ENCODE peak calls at places on chromosomes 11 and 22, in four cellular contexts. One of them, this sample, is unnamed.

GRCh38 chr11:12556155-12556554 is 118.1 kb upstream of the TEAD1 start:
- DNase-seq in HCT116: no peak
- DNase-seq in HepG2: no peak
- DNase-seq in K562: no peak
- DNase-seq in this sample: peak; percentile 47

GRCh38 chr11:91160661-91161060 is 937.8 kb upstream of the CHORDC1 start:
- DNase-seq in K562: no peak
- DNase-seq in HepG2: no peak
- DNase-seq in HCT116: no peak
- DNase-seq in this sample: no peak

GRCh38 chr11:38867338-38867737 is 2269.3 kb upstream of the RAG2 start:
- DNase-seq in HepG2: no peak
- DNase-seq in HCT116: no peak
- DNase-seq in K562: no peak
- DNase-seq in this sample: no peak

GRCh38 chr11:30741039-30741550 is 154.9 kb upstream of the MPPED2 start:
- DNase-seq in K562: no peak
- DNase-seq in HepG2: peak; percentile 13
- DNase-seq in HCT116: no peak
- DNase-seq in this sample: no peak

GRCh38 chr11:3835752-3836151 is 5.0 kb downstream of the RHOG start:
- DNase-seq in K562: no peak
- DNase-seq in HCT116: no peak
- DNase-seq in HepG2: no peak
- DNase-seq in this sample: no peak

GRCh38 chr11:15607361-15608036 is 492.8 kb downstream of the INSC start:
- DNase-seq in HCT116: no peak
- DNase-seq in HepG2: no peak
- DNase-seq in K562: no peak
- DNase-seq in this sample: no peak

GRCh38 chr11:59812220-59812619 is 1.6 kb upstream of the MRPL16 start:
- DNase-seq in K562: no peak
- DNase-seq in HepG2: no peak
- DNase-seq in HCT116: no peak
- DNase-seq in this sample: no peak

GRCh38 chr11:122851366-122852011 is 13.2 kb downstream of the CRTAM start:
- DNase-seq in HCT116: no peak
- DNase-seq in HepG2: no peak
- DNase-seq in K562: no peak
- DNase-seq in this sample: no peak

GRCh38 chr22:43890901-43891331 is 897 bp downstream of the PNPLA5 start:
- DNase-seq in HCT116: no peak
- DNase-seq in K562: no peak
- DNase-seq in HepG2: no peak
- DNase-seq in this sample: no peak

GRCh38 chr22:39724390-39724789 is 153.8 kb downstream of the CACNA1I start:
- DNase-seq in K562: peak; percentile 48
- DNase-seq in HCT116: peak; percentile 32
- DNase-seq in HepG2: no peak
- DNase-seq in this sample: no peak

GRCh38 chr22:38465673-38466490 is 2.0 kb upstream of the KDELR3 start:
- DNase-seq in K562: no peak
- DNase-seq in HCT116: no peak
- DNase-seq in HepG2: no peak
- DNase-seq in this sample: no peak

GRCh38 chr22:37920131-37920530 is 14.0 kb downstream of the MICALL1 start:
- DNase-seq in K562: no peak
- DNase-seq in HCT116: no peak
- DNase-seq in HepG2: no peak
- DNase-seq in this sample: no peak

GRCh38 chr11:111992456-111992855 is 32.8 kb upstream of the DLAT start:
- DNase-seq in HepG2: no peak
- DNase-seq in K562: no peak
- DNase-seq in HCT116: no peak
- DNase-seq in this sample: no peak

GRCh38 chr22:22214819-22215329 is 29.7 kb upstream of the VPREB1 start:
- DNase-seq in HepG2: peak; percentile 65
- DNase-seq in K562: no peak
- DNase-seq in HCT116: no peak
- DNase-seq in this sample: no peak

GRCh38 chr11:31767665-31768064 is 43.5 kb downstream of the PAX6 start:
- DNase-seq in K562: no peak
- DNase-seq in HepG2: no peak
- DNase-seq in HCT116: no peak
- DNase-seq in this sample: no peak

GRCh38 chr11:117314840-117315239 is 1.2 kb downstream of the BACE1 start:
- DNase-seq in HepG2: no peak
- DNase-seq in K562: peak; percentile 53
- DNase-seq in HCT116: no peak
- DNase-seq in this sample: no peak

GRCh38 chr11:102197759-102198158 is 87.5 kb downstream of the YAP1 start:
- DNase-seq in HCT116: no peak
- DNase-seq in HepG2: peak; percentile 31
- DNase-seq in K562: no peak
- DNase-seq in this sample: peak; percentile 79

GRCh38 chr11:78564037-78564888 is 10.4 kb downstream of the NARS2 start:
- DNase-seq in HCT116: peak; percentile 51
- DNase-seq in K562: peak; percentile 33
- DNase-seq in HepG2: peak; percentile 60
- DNase-seq in this sample: no peak

GRCh38 chr11:43736502-43737193 is 56.1 kb downstream of the HSD17B12 start:
- DNase-seq in HCT116: no peak
- DNase-seq in HepG2: peak; percentile 19
- DNase-seq in K562: no peak
- DNase-seq in this sample: no peak

GRCh38 chr11:12765428-12765827 is 91.2 kb downstream of the TEAD1 start:
- DNase-seq in HCT116: no peak
- DNase-seq in K562: no peak
- DNase-seq in HepG2: no peak
- DNase-seq in this sample: no peak

GRCh38 chr11:8263109-8263768 is 439 bp downstream of the LMO1 start:
- DNase-seq in HCT116: no peak
- DNase-seq in HepG2: no peak
- DNase-seq in K562: no peak
- DNase-seq in this sample: no peak

GRCh38 chr22:39522567-39523300 is 2.4 kb downstream of the ATF4 start:
- DNase-seq in HepG2: no peak
- DNase-seq in HCT116: no peak
- DNase-seq in K562: no peak
- DNase-seq in this sample: no peak

GRCh38 chr11:96207459-96208449 is 135.2 kb downstream of the MAML2 start:
- DNase-seq in HCT116: no peak
- DNase-seq in K562: no peak
- DNase-seq in HepG2: peak; percentile 84
- DNase-seq in this sample: no peak

GRCh38 chr22:24510694-24511625 is 15.8 kb downstream of the UPB1 start:
- DNase-seq in HCT116: no peak
- DNase-seq in HepG2: peak; percentile 51
- DNase-seq in K562: peak; percentile 18
- DNase-seq in this sample: no peak

GRCh38 chr22:30000566-30000965 is 79.7 kb upstream of the HORMAD2 start:
- DNase-seq in K562: no peak
- DNase-seq in HepG2: no peak
- DNase-seq in HCT116: no peak
- DNase-seq in this sample: no peak

GRCh38 chr11:9692696-9693095 is 28.8 kb downstream of the SWAP70 start:
- DNase-seq in K562: no peak
- DNase-seq in HCT116: no peak
- DNase-seq in HepG2: no peak
- DNase-seq in this sample: no peak

GRCh38 chr22:19797086-19797485 is 36.5 kb downstream of the TBX1 start:
- DNase-seq in HepG2: no peak
- DNase-seq in HCT116: no peak
- DNase-seq in K562: peak; percentile 86
- DNase-seq in this sample: no peak

GRCh38 chr22:29031236-29031982 is 30.2 kb downstream of the C22orf31 start:
- DNase-seq in K562: peak; percentile 55
- DNase-seq in HCT116: peak; percentile 97
- DNase-seq in HepG2: peak; percentile 93
- DNase-seq in this sample: peak; percentile 60

GRCh38 chr11:293852-294661 is 5.1 kb downstream of the PGGHG start:
- DNase-seq in HCT116: no peak
- DNase-seq in K562: no peak
- DNase-seq in HepG2: no peak
- DNase-seq in this sample: no peak

GRCh38 chr22:29695129-29695926 is 24.5 kb upstream of the CABP7 start:
- DNase-seq in K562: no peak
- DNase-seq in HepG2: no peak
- DNase-seq in HCT116: no peak
- DNase-seq in this sample: no peak

GRCh38 chr22:39244496-39245129 is at the start of gene PDGFB:
- DNase-seq in HCT116: no peak
- DNase-seq in HepG2: no peak
- DNase-seq in K562: peak; percentile 42
- DNase-seq in this sample: no peak

DNA sequence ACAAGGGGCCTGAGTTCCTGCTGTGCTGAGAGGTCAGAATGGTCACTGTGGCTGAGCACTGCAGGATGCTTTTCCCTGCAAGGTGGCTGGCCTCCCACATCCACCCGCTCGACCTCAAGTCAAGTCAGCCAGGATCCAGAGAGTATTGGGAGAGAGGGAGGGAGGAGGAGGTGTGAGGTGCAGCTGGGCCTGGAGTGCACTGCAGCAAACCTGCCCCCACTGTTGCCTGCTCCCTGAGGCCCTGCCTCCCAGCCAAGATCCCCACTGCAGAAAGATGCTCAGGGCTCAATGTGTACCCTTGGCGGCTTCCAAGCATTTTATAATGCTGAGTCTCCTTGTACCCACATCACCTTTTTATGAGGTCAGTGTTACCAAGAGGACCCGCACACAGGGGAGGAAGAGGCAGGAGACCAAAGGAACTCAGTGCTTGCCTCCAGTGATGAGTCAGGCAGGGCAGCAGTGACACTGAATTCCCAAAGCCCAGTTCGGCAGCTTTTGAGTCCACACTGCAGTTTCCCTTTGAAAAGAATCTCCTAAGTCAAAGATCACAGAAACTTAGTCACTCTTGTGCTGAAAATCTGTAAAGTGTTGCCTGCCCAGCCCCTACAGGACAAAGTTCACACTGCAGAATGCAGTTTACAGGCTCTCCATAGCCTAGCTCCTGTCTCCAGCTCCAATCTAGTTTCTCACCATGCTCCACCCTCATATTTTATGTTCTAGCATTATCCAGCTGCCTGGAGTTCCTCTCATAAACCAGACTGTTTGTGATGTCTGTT is 3.1 kb downstream of the ENDOD1 start:
- DNase-seq in HCT116: no peak
- DNase-seq in K562: peak; percentile 38
- DNase-seq in HepG2: peak; percentile 85
- DNase-seq in this sample: no peak
- TF ChIP-seq FOSL1 in HCT116: peak; percentile 57
- TF ChIP-seq FOSL1 in K562: peak; percentile 16
- TF ChIP-seq FOSL1 in HepG2: peak; percentile 15
- TF ChIP-seq FOSL1 in this sample: no peak

GRCh38 chr11:80083561-80083960 is 642.7 kb upstream of the TENM4 start:
- DNase-seq in HepG2: no peak
- DNase-seq in K562: no peak
- DNase-seq in HCT116: no peak
- DNase-seq in this sample: no peak
- TF ChIP-seq FOSL1 in HepG2: no peak
- TF ChIP-seq FOSL1 in K562: no peak
- TF ChIP-seq FOSL1 in HCT116: no peak
- TF ChIP-seq FOSL1 in this sample: no peak

DNA sequence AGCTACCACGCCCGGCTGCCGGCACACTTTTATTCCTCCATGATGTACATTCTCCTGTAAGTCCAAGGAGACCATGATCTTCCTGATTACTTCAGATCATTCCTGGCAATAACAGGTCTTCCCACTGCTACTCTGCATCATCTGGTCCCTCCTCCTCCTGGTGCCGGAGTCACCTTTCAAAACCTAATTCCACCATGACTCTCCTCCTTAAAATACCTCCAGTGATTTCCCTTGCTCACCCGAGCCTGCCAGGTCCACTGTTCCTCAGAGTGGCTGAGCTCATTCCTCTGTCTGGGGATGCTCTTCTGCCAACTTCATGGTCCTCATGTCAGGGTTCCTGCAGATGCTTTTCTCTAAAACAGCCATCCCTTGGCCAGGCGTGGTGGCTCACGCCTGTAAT is 3.9 kb upstream of the LTBP3 start:
- DNase-seq in K562: no peak
- DNase-seq in HepG2: no peak
- DNase-seq in HCT116: no peak
- DNase-seq in this sample: no peak
- TF ChIP-seq FOSL1 in K562: no peak
- TF ChIP-seq FOSL1 in HepG2: no peak
- TF ChIP-seq FOSL1 in HCT116: no peak
- TF ChIP-seq FOSL1 in this sample: no peak

GRCh38 chr11:33634291-33634834 is 66.3 kb downstream of the C11orf91 start:
- DNase-seq in HepG2: no peak
- DNase-seq in K562: no peak
- DNase-seq in HCT116: peak; percentile 73
- DNase-seq in this sample: no peak

GRCh38 chr11:33635161-33635560 is 65.5 kb downstream of the C11orf91 start:
- DNase-seq in HCT116: no peak
- DNase-seq in HepG2: no peak
- DNase-seq in K562: no peak
- DNase-seq in this sample: no peak

GRCh38 chr11:33631749-33632091 is 68.9 kb downstream of the C11orf91 start:
- DNase-seq in K562: no peak
- DNase-seq in HepG2: no peak
- DNase-seq in HCT116: no peak
- DNase-seq in this sample: no peak

GRCh38 chr11:33630936-33631748 is 69.5 kb downstream of the C11orf91 start:
- DNase-seq in K562: no peak
- DNase-seq in HCT116: no peak
- DNase-seq in HepG2: no peak
- DNase-seq in this sample: no peak

DNA sequence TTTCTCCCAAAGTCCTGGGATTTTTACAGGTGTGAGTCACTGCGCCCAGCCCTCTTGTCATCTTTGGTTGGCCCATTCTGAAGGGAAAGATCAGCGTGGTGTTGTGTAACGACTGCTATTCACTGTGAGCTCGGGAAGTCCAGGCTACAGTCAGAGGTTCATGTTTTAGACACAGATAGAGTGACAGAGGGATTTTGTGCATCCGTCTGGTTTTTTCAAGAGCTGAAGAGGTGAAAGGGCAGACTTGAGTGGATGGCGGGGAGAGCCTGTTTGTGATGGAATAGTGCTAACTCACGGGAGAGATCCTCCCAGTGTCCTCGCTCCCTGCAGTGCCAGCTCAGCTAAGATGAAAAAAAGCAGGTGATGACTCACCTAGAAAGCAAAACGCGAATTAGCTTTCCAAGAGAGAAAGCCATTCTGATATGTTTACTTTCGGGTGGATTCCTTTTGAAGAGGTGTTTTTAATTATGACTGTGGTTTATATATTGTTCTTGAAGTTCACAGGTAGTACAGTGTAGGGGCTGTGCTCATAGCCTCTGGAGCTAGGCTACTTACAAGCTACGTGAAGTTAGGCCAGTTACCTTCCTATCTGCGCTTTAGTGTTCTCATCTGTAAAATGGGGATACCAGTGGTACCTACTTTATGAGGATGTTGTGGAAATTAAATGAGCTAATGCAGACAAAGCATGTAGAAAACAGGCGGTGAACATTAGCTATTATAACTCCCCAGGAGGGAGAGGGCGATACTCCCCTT is 67.2 kb downstream of the C11orf91 start:
- DNase-seq in K562: no peak
- DNase-seq in HepG2: peak; percentile 82
- DNase-seq in HCT116: peak; percentile 98
- DNase-seq in this sample: no peak
- TF ChIP-seq FOSL1 in K562: no peak
- TF ChIP-seq FOSL1 in HepG2: no peak
- TF ChIP-seq FOSL1 in HCT116: peak; percentile 96
- TF ChIP-seq FOSL1 in this sample: no peak

This sample was measured in H1.